ENCODE peak calls at places on chromosomes 13 and 19, in nine cellular contexts. One of them, this sample, is unnamed.
A peak's percentile ranks its signal among the peaks of the same experiment; 100 is the strongest.

GRCh38 chr13:46168341-46168740 is 13.6 kb downstream of the LCP1 start:
- DNase-seq in bronchial epithelial cell: no peak
- DNase-seq in stomach: no peak
- DNase-seq in cardiac fibroblast: peak; percentile 41
- DNase-seq in thoracic aorta: no peak
- DNase-seq in tibial artery: no peak
- DNase-seq in endodermal cell: no peak
- DNase-seq in ovary: peak; percentile 24
- DNase-seq in ascending aorta: no peak
- DNase-seq in this sample: peak; percentile 20

GRCh38 chr19:16386619-16387240 is 62.1 kb downstream of the KLF2 start:
- DNase-seq in bronchial epithelial cell: peak; percentile 49
- DNase-seq in stomach: peak; percentile 50
- DNase-seq in cardiac fibroblast: peak; percentile 69
- DNase-seq in thoracic aorta: no peak
- DNase-seq in tibial artery: no peak
- DNase-seq in endodermal cell: peak; percentile 85
- DNase-seq in ovary: peak; percentile 67
- DNase-seq in ascending aorta: no peak
- DNase-seq in this sample: no peak

GRCh38 chr13:60379837-60380236 is 17.2 kb upstream of the TDRD3 start:
- DNase-seq in bronchial epithelial cell: no peak
- DNase-seq in stomach: no peak
- DNase-seq in cardiac fibroblast: no peak
- DNase-seq in thoracic aorta: no peak
- DNase-seq in tibial artery: no peak
- DNase-seq in endodermal cell: no peak
- DNase-seq in ovary: no peak
- DNase-seq in ascending aorta: no peak
- DNase-seq in this sample: no peak

GRCh38 chr19:1987197-1988187 is 28.0 kb downstream of the BTBD2 start:
- DNase-seq in bronchial epithelial cell: no peak
- DNase-seq in stomach: no peak
- DNase-seq in cardiac fibroblast: no peak
- DNase-seq in thoracic aorta: no peak
- DNase-seq in tibial artery: no peak
- DNase-seq in endodermal cell: peak; percentile 68
- DNase-seq in ovary: no peak
- DNase-seq in ascending aorta: no peak
- DNase-seq in this sample: no peak

GRCh38 chr13:26219726-26220125 is 2.4 kb downstream of the RNF6 start:
- DNase-seq in bronchial epithelial cell: peak; percentile 32
- DNase-seq in stomach: no peak
- DNase-seq in cardiac fibroblast: peak; percentile 35
- DNase-seq in thoracic aorta: no peak
- DNase-seq in tibial artery: no peak
- DNase-seq in endodermal cell: no peak
- DNase-seq in ovary: no peak
- DNase-seq in ascending aorta: no peak
- DNase-seq in this sample: no peak

GRCh38 chr19:38564981-38565685 is 52.6 kb downstream of the MAP4K1 start:
- DNase-seq in bronchial epithelial cell: no peak
- DNase-seq in stomach: no peak
- DNase-seq in cardiac fibroblast: no peak
- DNase-seq in thoracic aorta: no peak
- DNase-seq in tibial artery: no peak
- DNase-seq in endodermal cell: peak; percentile 69
- DNase-seq in ovary: no peak
- DNase-seq in ascending aorta: no peak
- DNase-seq in this sample: no peak

GRCh38 chr19:4352701-4353121 is 9.3 kb downstream of the MPND start:
- DNase-seq in bronchial epithelial cell: peak; percentile 52
- DNase-seq in stomach: no peak
- DNase-seq in cardiac fibroblast: peak; percentile 82
- DNase-seq in thoracic aorta: no peak
- DNase-seq in tibial artery: peak; percentile 61
- DNase-seq in endodermal cell: peak; percentile 91
- DNase-seq in ovary: peak; percentile 65
- DNase-seq in ascending aorta: no peak
- DNase-seq in this sample: no peak

GRCh38 chr13:78121459-78122348 is 203.1 kb upstream of the EDNRB start:
- DNase-seq in bronchial epithelial cell: peak; percentile 61
- DNase-seq in stomach: peak; percentile 46
- DNase-seq in cardiac fibroblast: peak; percentile 87
- DNase-seq in thoracic aorta: no peak
- DNase-seq in tibial artery: no peak
- DNase-seq in endodermal cell: peak; percentile 52
- DNase-seq in ovary: peak; percentile 46
- DNase-seq in ascending aorta: no peak
- DNase-seq in this sample: peak; percentile 18

GRCh38 chr13:33322474-33322827 is 36.9 kb upstream of the STARD13 start:
- DNase-seq in bronchial epithelial cell: no peak
- DNase-seq in stomach: no peak
- DNase-seq in cardiac fibroblast: peak; percentile 94
- DNase-seq in thoracic aorta: no peak
- DNase-seq in tibial artery: peak; percentile 73
- DNase-seq in endodermal cell: no peak
- DNase-seq in ovary: peak; percentile 66
- DNase-seq in ascending aorta: no peak
- DNase-seq in this sample: peak; percentile 16

GRCh38 chr13:32121316-32121715 is 89.7 kb downstream of the FRY start:
- DNase-seq in bronchial epithelial cell: no peak
- DNase-seq in stomach: no peak
- DNase-seq in cardiac fibroblast: no peak
- DNase-seq in thoracic aorta: no peak
- DNase-seq in tibial artery: no peak
- DNase-seq in endodermal cell: no peak
- DNase-seq in ovary: no peak
- DNase-seq in ascending aorta: no peak
- DNase-seq in this sample: no peak

GRCh38 chr13:30196025-30196424 is 111.3 kb downstream of the KATNAL1 start:
- DNase-seq in bronchial epithelial cell: no peak
- DNase-seq in stomach: no peak
- DNase-seq in cardiac fibroblast: peak; percentile 12
- DNase-seq in thoracic aorta: no peak
- DNase-seq in tibial artery: no peak
- DNase-seq in endodermal cell: peak; percentile 89
- DNase-seq in ovary: no peak
- DNase-seq in ascending aorta: no peak
- DNase-seq in this sample: no peak

GRCh38 chr19:18660051-18660910 is 23.2 kb upstream of the CRTC1 start:
- DNase-seq in bronchial epithelial cell: no peak
- DNase-seq in stomach: no peak
- DNase-seq in cardiac fibroblast: peak; percentile 74
- DNase-seq in thoracic aorta: peak; percentile 53
- DNase-seq in tibial artery: peak; percentile 98
- DNase-seq in endodermal cell: peak; percentile 43
- DNase-seq in ovary: no peak
- DNase-seq in ascending aorta: peak; percentile 80
- DNase-seq in this sample: peak; percentile 77

GRCh38 chr13:28753208-28753892 is 34.6 kb upstream of the SLC46A3 start:
- DNase-seq in bronchial epithelial cell: peak; percentile 91
- DNase-seq in stomach: peak; percentile 31
- DNase-seq in cardiac fibroblast: peak; percentile 96
- DNase-seq in thoracic aorta: peak; percentile 55
- DNase-seq in tibial artery: peak; percentile 82
- DNase-seq in endodermal cell: peak; percentile 80
- DNase-seq in ovary: no peak
- DNase-seq in ascending aorta: peak; percentile 43
- DNase-seq in this sample: no peak

GRCh38 chr13:44417876-44418275 is 44.3 kb downstream of the SERP2 start:
- DNase-seq in bronchial epithelial cell: no peak
- DNase-seq in stomach: no peak
- DNase-seq in cardiac fibroblast: no peak
- DNase-seq in thoracic aorta: no peak
- DNase-seq in tibial artery: no peak
- DNase-seq in endodermal cell: peak; percentile 42
- DNase-seq in ovary: no peak
- DNase-seq in ascending aorta: no peak
- DNase-seq in this sample: no peak

GRCh38 chr13:66657165-66657895 is 572.8 kb downstream of the PCDH9 start:
- DNase-seq in bronchial epithelial cell: peak; percentile 100
- DNase-seq in stomach: peak; percentile 80
- DNase-seq in cardiac fibroblast: peak; percentile 100
- DNase-seq in thoracic aorta: no peak
- DNase-seq in tibial artery: no peak
- DNase-seq in endodermal cell: no peak
- DNase-seq in ovary: no peak
- DNase-seq in ascending aorta: no peak
- DNase-seq in this sample: no peak

GRCh38 chr13:42808572-42808971 is 27.2 kb downstream of the FAM216B start:
- DNase-seq in bronchial epithelial cell: peak; percentile 21
- DNase-seq in stomach: no peak
- DNase-seq in cardiac fibroblast: no peak
- DNase-seq in thoracic aorta: no peak
- DNase-seq in tibial artery: no peak
- DNase-seq in endodermal cell: no peak
- DNase-seq in ovary: no peak
- DNase-seq in ascending aorta: no peak
- DNase-seq in this sample: no peak

GRCh38 chr13:42804244-42804868 is 23.0 kb downstream of the FAM216B start:
- DNase-seq in bronchial epithelial cell: no peak
- DNase-seq in stomach: no peak
- DNase-seq in cardiac fibroblast: no peak
- DNase-seq in thoracic aorta: no peak
- DNase-seq in tibial artery: no peak
- DNase-seq in endodermal cell: no peak
- DNase-seq in ovary: no peak
- DNase-seq in ascending aorta: no peak
- DNase-seq in this sample: no peak

GRCh38 chr13:42807866-42808265 is 26.5 kb downstream of the FAM216B start:
- DNase-seq in bronchial epithelial cell: peak; percentile 92
- DNase-seq in stomach: no peak
- DNase-seq in cardiac fibroblast: peak; percentile 81
- DNase-seq in thoracic aorta: no peak
- DNase-seq in tibial artery: no peak
- DNase-seq in endodermal cell: no peak
- DNase-seq in ovary: no peak
- DNase-seq in ascending aorta: no peak
- DNase-seq in this sample: no peak

GRCh38 chr13:42803563-42804212 is 22.3 kb downstream of the FAM216B start:
- DNase-seq in bronchial epithelial cell: peak; percentile 52
- DNase-seq in stomach: no peak
- DNase-seq in cardiac fibroblast: peak; percentile 64
- DNase-seq in thoracic aorta: no peak
- DNase-seq in tibial artery: no peak
- DNase-seq in endodermal cell: no peak
- DNase-seq in ovary: no peak
- DNase-seq in ascending aorta: no peak
- DNase-seq in this sample: no peak

DNA sequence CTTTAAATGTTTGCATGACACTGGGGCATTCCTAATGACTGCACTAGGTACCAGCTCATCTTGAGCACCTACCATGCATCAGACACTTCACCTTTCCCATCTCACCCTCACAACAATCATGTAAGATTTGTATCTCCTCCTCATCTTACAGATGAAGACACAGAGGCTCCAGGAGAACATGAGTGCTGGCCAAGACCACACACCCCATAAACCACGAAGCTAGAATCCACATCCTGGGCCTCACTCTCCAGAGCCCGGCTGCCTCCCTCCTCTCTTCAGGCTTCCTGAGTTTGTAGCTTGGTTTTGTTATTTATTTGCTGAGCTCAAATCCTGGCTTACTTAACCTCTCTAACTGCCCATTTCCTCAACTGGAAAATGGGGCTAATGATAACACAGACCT is 25.9 kb downstream of the FAM216B start:
- DNase-seq in bronchial epithelial cell: no peak
- DNase-seq in stomach: no peak
- DNase-seq in cardiac fibroblast: no peak
- DNase-seq in thoracic aorta: no peak
- DNase-seq in tibial artery: no peak
- DNase-seq in endodermal cell: no peak
- DNase-seq in ovary: no peak
- DNase-seq in ascending aorta: no peak
- DNase-seq in this sample: no peak
- TF ChIP-seq CTCF in bronchial epithelial cell: no peak
- TF ChIP-seq CTCF in stomach: no peak
- TF ChIP-seq CTCF in cardiac fibroblast: no peak
- TF ChIP-seq CTCF in thoracic aorta: no peak
- TF ChIP-seq CTCF in tibial artery: no peak
- TF ChIP-seq CTCF in endodermal cell: no peak
- TF ChIP-seq CTCF in ovary: no peak
- TF ChIP-seq CTCF in ascending aorta: no peak
- TF ChIP-seq CTCF in this sample: no peak

GRCh38 chr19:48715681-48716171 is 3.8 kb downstream of the MAMSTR start:
- DNase-seq in bronchial epithelial cell: no peak
- DNase-seq in stomach: no peak
- DNase-seq in cardiac fibroblast: peak; percentile 12
- DNase-seq in thoracic aorta: no peak
- DNase-seq in tibial artery: no peak
- DNase-seq in endodermal cell: peak; percentile 54
- DNase-seq in ovary: peak; percentile 54
- DNase-seq in ascending aorta: no peak
- DNase-seq in this sample: no peak
- H3K4me3 ChIP-seq in bronchial epithelial cell: no peak overlapping the region
- H3K4me3 ChIP-seq in stomach: peak overlapping the region; percentile 61
- H3K4me3 ChIP-seq in cardiac fibroblast: peak overlapping the region; percentile 15
- H3K4me3 ChIP-seq in thoracic aorta: no peak overlapping the region
- H3K4me3 ChIP-seq in tibial artery: peak overlapping the region; percentile 73
- H3K4me3 ChIP-seq in endodermal cell: no peak overlapping the region
- H3K4me3 ChIP-seq in ovary: peak overlapping the region; percentile 35
- H3K4me3 ChIP-seq in ascending aorta: no peak overlapping the region
- H3K4me3 ChIP-seq in this sample: peak overlapping the region; percentile 44

DNA sequence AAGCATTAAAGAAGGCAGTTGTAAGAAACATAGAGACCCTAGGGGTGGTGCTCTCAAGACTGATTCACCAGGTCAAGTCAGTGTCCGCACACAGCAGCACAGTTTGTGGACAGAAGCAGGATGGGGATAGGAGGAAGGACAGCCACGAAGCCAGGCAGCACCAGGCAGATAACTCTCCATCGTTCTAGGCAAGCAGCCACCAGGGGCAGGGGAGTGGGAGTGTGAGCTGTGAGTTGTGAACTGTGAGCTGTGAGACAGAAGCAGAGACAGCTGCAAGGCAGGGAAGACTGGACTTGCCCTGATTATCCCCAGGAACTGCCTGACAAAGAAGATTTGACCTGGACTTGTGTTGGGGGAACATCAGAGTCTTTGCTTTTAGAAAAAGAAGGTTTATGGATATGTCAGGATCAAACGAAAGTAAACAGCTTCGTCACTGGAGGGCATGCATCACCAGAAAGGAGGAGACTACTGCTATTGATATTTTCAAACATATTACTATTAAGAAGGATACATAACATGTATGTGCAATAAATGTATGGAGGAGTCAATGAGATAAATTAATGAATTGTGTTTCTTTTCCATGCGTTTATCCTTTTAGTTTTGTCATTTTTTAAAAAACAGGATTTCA is 286.1 kb downstream of the IRS2 start:
- DNase-seq in bronchial epithelial cell: no peak
- DNase-seq in stomach: no peak
- DNase-seq in cardiac fibroblast: peak; percentile 31
- DNase-seq in thoracic aorta: no peak
- DNase-seq in tibial artery: no peak
- DNase-seq in endodermal cell: peak; percentile 83
- DNase-seq in ovary: no peak
- DNase-seq in ascending aorta: no peak
- DNase-seq in this sample: no peak
- TF ChIP-seq CTCF in bronchial epithelial cell: no peak
- TF ChIP-seq CTCF in stomach: no peak
- TF ChIP-seq CTCF in cardiac fibroblast: no peak
- TF ChIP-seq CTCF in thoracic aorta: no peak
- TF ChIP-seq CTCF in tibial artery: no peak
- TF ChIP-seq CTCF in endodermal cell: peak; percentile 58
- TF ChIP-seq CTCF in ovary: no peak
- TF ChIP-seq CTCF in ascending aorta: no peak
- TF ChIP-seq CTCF in this sample: no peak

GRCh38 chr13:59352600-59352999 is 811.1 kb downstream of the DIAPH3 start:
- DNase-seq in bronchial epithelial cell: no peak
- DNase-seq in stomach: no peak
- DNase-seq in cardiac fibroblast: no peak
- DNase-seq in thoracic aorta: no peak
- DNase-seq in tibial artery: no peak
- DNase-seq in endodermal cell: no peak
- DNase-seq in ovary: no peak
- DNase-seq in ascending aorta: no peak
- DNase-seq in this sample: no peak
- H3K4me3 ChIP-seq in bronchial epithelial cell: no peak overlapping the region
- H3K4me3 ChIP-seq in stomach: no peak overlapping the region
- H3K4me3 ChIP-seq in cardiac fibroblast: no peak overlapping the region
- H3K4me3 ChIP-seq in thoracic aorta: no peak overlapping the region
- H3K4me3 ChIP-seq in tibial artery: no peak overlapping the region
- H3K4me3 ChIP-seq in endodermal cell: peak overlapping the region; percentile 51
- H3K4me3 ChIP-seq in ovary: no peak overlapping the region
- H3K4me3 ChIP-seq in ascending aorta: no peak overlapping the region
- H3K4me3 ChIP-seq in this sample: no peak overlapping the region

This sample was measured in gastrocnemius medialis.